ENCODE peak calls at places on chromosomes 1 and 21, in eight cellular contexts. P is endothelial cell of umbilical vein, H is IMR-90, S is HepG2, F is DND-41, O is osteoblast, K is A549, B is mesendoderm. J is an unnamed sample.

GRCh38 chr1:218426343-218426657 is 81.2 kb downstream of the TGFB2 start:
- DNase-seq in P (no peak), H (peak; percentile 43), S (peak; percentile 95), F (no peak), O (no peak), K (peak; percentile 79), B (no peak), J (no peak)

GRCh38 chr1:228821252-228821651 is 86.0 kb downstream of the RHOU start:
- DNase-seq in P (no peak), H (no peak), S (peak; percentile 49), F (no peak), O (no peak), K (no peak), B (no peak), J (no peak)

GRCh38 chr1:212753766-212754165 is 37.8 kb downstream of the NSL1 start:
- DNase-seq in P (no peak), H (no peak), S (no peak), F (no peak), O (no peak), K (no peak), B (no peak), J (no peak)

GRCh38 chr1:204011426-204011825 is 61.5 kb upstream of the SOX13 start:
- DNase-seq in P (no peak), H (no peak), S (peak; percentile 32), F (no peak), O (no peak), K (no peak), B (no peak), J (no peak)

GRCh38 chr1:153072806-153073726 is 1.7 kb upstream of the SPRR2B start:
- DNase-seq in P (no peak), H (no peak), S (no peak), F (no peak), O (peak; percentile 30), K (no peak), B (no peak), J (no peak)

GRCh38 chr1:243930822-243931671 is 81.0 kb upstream of the AKT3 start:
- DNase-seq in P (no peak), H (no peak), S (no peak), F (no peak), O (no peak), K (no peak), B (peak; percentile 86), J (no peak)

GRCh38 chr21:34910396-34910795 is 138.7 kb downstream of the RUNX1 start:
- DNase-seq in P (no peak), H (no peak), S (peak; percentile 62), F (no peak), O (no peak), K (no peak), B (no peak), J (no peak)

GRCh38 chr1:157390646-157391045 is 161.7 kb downstream of the FCRL5 start:
- DNase-seq in P (peak; percentile 88), H (peak; percentile 30), S (no peak), F (no peak), O (peak; percentile 78), K (no peak), B (peak; percentile 54), J (no peak)

GRCh38 chr1:18549131-18549530 is 68.4 kb downstream of the KLHDC7A start:
- DNase-seq in P (no peak), H (no peak), S (no peak), F (no peak), O (no peak), K (no peak), B (no peak), J (no peak)

GRCh38 chr21:42446531-42446930 is 42.8 kb downstream of the UBASH3A start:
- DNase-seq in P (no peak), H (no peak), S (no peak), F (no peak), O (no peak), K (no peak), B (no peak), J (no peak)

GRCh38 chr1:7538849-7539771 is 232.0 kb upstream of the VAMP3 start:
- DNase-seq in P (no peak), H (no peak), S (no peak), F (no peak), O (peak; percentile 38), K (no peak), B (peak; percentile 31), J (no peak)

GRCh38 chr1:190564117-190564516 is 86.5 kb upstream of the BRINP3 start:
- DNase-seq in P (no peak), H (peak; percentile 1), S (no peak), F (no peak), O (no peak), K (no peak), B (no peak), J (no peak)

GRCh38 chr1:228136908-228137307 is 3.2 kb upstream of the GUK1 start:
- DNase-seq in P (no peak), H (no peak), S (no peak), F (no peak), O (peak; percentile 1), K (no peak), B (no peak), J (no peak)

GRCh38 chr1:61119085-61119484 is 36.7 kb downstream of the NFIA start:
- DNase-seq in P (peak; percentile 38), H (no peak), S (peak; percentile 89), F (no peak), O (no peak), K (peak; percentile 59), B (no peak), J (no peak)

GRCh38 chr1:246791303-246791918 is 67.2 kb downstream of the SCCPDH start:
- DNase-seq in P (no peak), H (no peak), S (no peak), F (no peak), O (peak; percentile 82), K (no peak), B (no peak), J (no peak)

GRCh38 chr1:205074513-205074912 is 9.7 kb downstream of the TMEM81 start:
- DNase-seq in P (no peak), H (peak; percentile 7), S (no peak), F (no peak), O (peak; percentile 72), K (no peak), B (peak; percentile 7), J (no peak)

GRCh38 chr1:208652300-208653160 is 408.3 kb upstream of the PLXNA2 start:
- DNase-seq in P (peak; percentile 88), H (peak; percentile 66), S (peak; percentile 23), F (peak; percentile 49), O (peak; percentile 78), K (peak; percentile 56), B (peak; percentile 86), J (peak; percentile 84)

GRCh38 chr1:52552236-52552504 is 722 bp downstream of the TUT4 start:
- DNase-seq in P (no peak), H (peak; percentile 80), S (peak; percentile 60), F (peak; percentile 65), O (no peak), K (peak; percentile 53), B (peak; percentile 64), J (peak; percentile 79)

GRCh38 chr1:66176012-66176715 is 357.8 kb upstream of the SGIP1 start:
- DNase-seq in P (peak; percentile 6), H (peak; percentile 18), S (no peak), F (no peak), O (no peak), K (peak; percentile 93), B (peak; percentile 79), J (no peak)

GRCh38 chr21:26591543-26591942 is 18.5 kb upstream of the CYYR1 start:
- DNase-seq in P (no peak), H (no peak), S (no peak), F (no peak), O (no peak), K (no peak), B (no peak), J (no peak)

GRCh38 chr1:24968941-24969585 is 39.0 kb upstream of the RUNX3 start:
- DNase-seq in P (no peak), H (no peak), S (no peak), F (no peak), O (peak; percentile 77), K (no peak), B (peak; percentile 32), J (no peak)

GRCh38 chr1:32199717-32200072 is 700 bp upstream of the CCDC28B start:
- DNase-seq in P (no peak), H (peak; percentile 26), S (no peak), F (no peak), O (peak; percentile 45), K (no peak), B (peak; percentile 14), J (no peak)

GRCh38 chr1:94228640-94229375 is 8.6 kb downstream of the ARHGAP29 start:
- DNase-seq in P (no peak), H (no peak), S (no peak), F (no peak), O (no peak), K (no peak), B (no peak), J (no peak)
- H3K4me2 ChIP-seq in P (peak overlapping the region; percentile 39), H (no peak overlapping the region), S (no peak overlapping the region), F (no peak overlapping the region), O (peak overlapping the region; percentile 9), K (no peak overlapping the region), B (no peak overlapping the region), J (no peak overlapping the region)

DNA sequence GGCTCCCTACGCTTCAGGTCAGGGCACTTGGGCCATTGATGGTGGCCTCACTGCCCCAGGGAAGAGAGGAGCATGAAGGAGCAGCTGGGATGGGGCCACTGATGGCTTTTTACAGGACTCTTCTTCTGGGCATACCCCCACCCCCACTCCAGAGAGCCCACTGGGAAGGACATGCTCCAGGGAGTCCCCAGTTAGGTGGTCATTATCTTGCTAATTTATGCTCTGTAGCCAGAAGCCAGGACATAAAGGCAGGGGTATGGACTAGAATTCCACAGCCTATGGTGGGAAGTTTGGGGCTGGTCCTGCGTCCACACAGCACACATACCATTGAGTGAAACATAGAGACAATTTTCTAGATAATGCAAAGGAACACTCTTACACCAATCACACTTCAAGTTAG is 8.8 kb upstream of the GRIK3 start:
- DNase-seq in P (no peak), H (no peak), S (no peak), F (no peak), O (no peak), K (no peak), B (no peak), J (no peak)
- H3K4me2 ChIP-seq in P (no peak overlapping the region), H (no peak overlapping the region), S (no peak overlapping the region), F (no peak overlapping the region), O (no peak overlapping the region), K (no peak overlapping the region), B (no peak overlapping the region), J (no peak overlapping the region)

DNA sequence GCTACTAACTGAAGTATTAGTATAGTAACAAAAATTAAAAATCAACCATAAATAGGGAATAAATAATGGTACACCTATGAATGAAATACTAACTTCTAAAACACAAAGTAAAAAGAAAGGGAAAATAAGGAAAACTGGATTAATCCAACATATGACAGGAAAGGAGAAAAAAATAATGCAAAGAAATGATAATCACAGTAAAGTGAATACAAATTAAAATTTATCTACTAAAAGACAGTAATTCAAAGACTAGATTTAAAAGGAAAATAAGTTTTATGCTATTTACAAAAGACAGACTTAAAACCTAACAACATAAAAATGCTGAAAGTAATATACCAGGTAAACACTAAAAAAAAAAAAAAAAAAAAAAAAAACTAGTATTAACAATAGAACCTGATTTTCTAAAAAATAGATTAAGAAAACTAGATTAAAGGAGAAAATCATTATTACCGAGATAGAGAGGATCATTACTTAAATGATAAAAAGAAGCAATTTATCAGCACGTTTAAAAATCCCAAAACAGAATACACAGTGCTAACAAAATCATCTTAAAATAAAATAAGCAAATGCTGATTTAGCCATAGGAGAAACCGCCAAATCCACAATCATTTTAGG is 27.8 kb downstream of the MRPL39 start:
- DNase-seq in P (no peak), H (no peak), S (no peak), F (no peak), O (no peak), K (no peak), B (no peak), J (no peak)
- H3K4me2 ChIP-seq in P (no peak overlapping the region), H (no peak overlapping the region), S (no peak overlapping the region), F (no peak overlapping the region), O (no peak overlapping the region), K (no peak overlapping the region), B (no peak overlapping the region), J (no peak overlapping the region)

GRCh38 chr1:10509823-10510509 is 35.2 kb downstream of the PEX14 start:
- DNase-seq in P (no peak), H (no peak), S (no peak), F (no peak), O (peak; percentile 54), K (no peak), B (no peak), J (no peak)
- H3K4me2 ChIP-seq in P (peak overlapping the region; percentile 71), H (peak overlapping the region; percentile 74), S (no peak overlapping the region), F (peak overlapping the region; percentile 64), O (peak overlapping the region; percentile 85), K (peak overlapping the region; percentile 83), B (no peak overlapping the region), J (no peak overlapping the region)

J was measured in MM.1S.